ENCODE peak calls at places on chromosomes 6 and 20, in seven cellular contexts. M is colonic mucosa; A is heart right ventricle; H is substantia nigra; R is CD4-positive, alpha-beta T cell; O is Karpas-422; Q is tibial nerve. F is an unnamed sample.

GRCh38 chr20:53698321-53698978 is 104.8 kb upstream of the ZNF217 start:
- DNase-seq in M (no peak), A (no peak), H (no peak), R (no peak), O (no peak), Q (no peak), F (no peak)

GRCh38 chr20:8946036-8946926 is 122.6 kb upstream of the PLCB4 start:
- DNase-seq in M (no peak), A (no peak), H (no peak), R (no peak), O (no peak), Q (peak), F (no peak)

GRCh38 chr20:46872315-46873211 is 22.1 kb upstream of the EYA2 start:
- DNase-seq in M (no peak), A (no peak), H (no peak), R (no peak), O (no peak), Q (no peak), F (no peak)

GRCh38 chr6:34546551-34547321 is 9.4 kb downstream of the SPDEF start:
- DNase-seq in M (peak), A (peak), H (peak), R (no peak), O (no peak), Q (peak), F (peak)

GRCh38 chr6:166541876-166542579 is 44.5 kb downstream of the RAMACL start:
- DNase-seq in M (no peak), A (no peak), H (no peak), R (no peak), O (peak), Q (no peak), F (no peak)

GRCh38 chr6:968791-969190 is 275.9 kb upstream of the EXOC2 start:
- DNase-seq in M (no peak), A (no peak), H (no peak), R (no peak), O (no peak), Q (no peak), F (no peak)

GRCh38 chr6:163780993-163781392 is 366.5 kb downstream of the QKI start:
- DNase-seq in M (no peak), A (peak), H (peak), R (no peak), O (no peak), Q (peak), F (peak)

GRCh38 chr6:15268130-15268908 is 22.4 kb downstream of the JARID2 start:
- DNase-seq in M (no peak), A (no peak), H (no peak), R (no peak), O (no peak), Q (no peak), F (no peak)

GRCh38 chr6:20811112-20811746 is 277.0 kb downstream of the CDKAL1 start:
- DNase-seq in M (no peak), A (no peak), H (no peak), R (no peak), O (no peak), Q (no peak), F (no peak)

GRCh38 chr6:127186889-127187288 is 68.4 kb downstream of the RSPO3 start:
- DNase-seq in M (peak), A (peak), H (peak), R (peak), O (peak), Q (peak), F (peak)

GRCh38 chr6:1222426-1223311 is 89.2 kb upstream of the FOXQ1 start:
- DNase-seq in M (no peak), A (peak), H (no peak), R (no peak), O (peak), Q (no peak), F (no peak)

GRCh38 chr6:26414281-26414680 is 12.2 kb downstream of the BTN3A1 start:
- DNase-seq in M (no peak), A (no peak), H (no peak), R (no peak), O (no peak), Q (no peak), F (no peak)

GRCh38 chr6:109236140-109237081 is 141.1 kb downstream of the CEP57L1 start:
- DNase-seq in M (no peak), A (no peak), H (peak), R (peak), O (peak), Q (no peak), F (no peak)

GRCh38 chr20:7866279-7866678 is 74.0 kb downstream of the HAO1 start:
- DNase-seq in M (no peak), A (no peak), H (no peak), R (no peak), O (no peak), Q (no peak), F (no peak)

GRCh38 chr6:168299541-168300511 is 19.8 kb downstream of the DACT2 start:
- DNase-seq in M (no peak), A (no peak), H (peak), R (no peak), O (no peak), Q (no peak), F (no peak)

GRCh38 chr6:109793793-109794192 is 102.7 kb downstream of the FIG4 start:
- DNase-seq in M (peak), A (no peak), H (no peak), R (no peak), O (no peak), Q (peak), F (no peak)

GRCh38 chr6:33860706-33861474 is 57.1 kb upstream of the MLN start:
- DNase-seq in M (peak), A (no peak), H (no peak), R (peak), O (no peak), Q (no peak), F (no peak)

GRCh38 chr20:32481311-32482103 is 103.6 kb downstream of the NOL4L start:
- DNase-seq in M (peak), A (no peak), H (no peak), R (no peak), O (no peak), Q (no peak), F (no peak)

GRCh38 chr20:32482251-32483220 is 102.6 kb downstream of the NOL4L start:
- DNase-seq in M (peak), A (peak), H (peak), R (no peak), O (no peak), Q (no peak), F (peak)

GRCh38 chr20:32479012-32479411 is 106.1 kb downstream of the NOL4L start:
- DNase-seq in M (no peak), A (no peak), H (no peak), R (no peak), O (no peak), Q (no peak), F (peak)

GRCh38 chr20:32479697-32480140 is 105.4 kb downstream of the NOL4L start:
- DNase-seq in M (peak), A (no peak), H (no peak), R (no peak), O (no peak), Q (no peak), F (no peak)

GRCh38 chr20:32480361-32481199 is 104.6 kb downstream of the NOL4L start:
- DNase-seq in M (peak), A (no peak), H (no peak), R (no peak), O (no peak), Q (no peak), F (no peak)
- H3K27ac ChIP-seq in M (peak), A (peak), H (peak), R (no peak), O (no peak), Q (peak), F (no peak)

GRCh38 chr20:4051413-4052138 is 36.2 kb upstream of the RNF24 start:
- DNase-seq in M (no peak), A (no peak), H (no peak), R (no peak), O (no peak), Q (no peak), F (no peak)
- H3K27ac ChIP-seq in M (no peak), A (peak), H (no peak), R (no peak), O (no peak), Q (no peak), F (no peak)

DNA sequence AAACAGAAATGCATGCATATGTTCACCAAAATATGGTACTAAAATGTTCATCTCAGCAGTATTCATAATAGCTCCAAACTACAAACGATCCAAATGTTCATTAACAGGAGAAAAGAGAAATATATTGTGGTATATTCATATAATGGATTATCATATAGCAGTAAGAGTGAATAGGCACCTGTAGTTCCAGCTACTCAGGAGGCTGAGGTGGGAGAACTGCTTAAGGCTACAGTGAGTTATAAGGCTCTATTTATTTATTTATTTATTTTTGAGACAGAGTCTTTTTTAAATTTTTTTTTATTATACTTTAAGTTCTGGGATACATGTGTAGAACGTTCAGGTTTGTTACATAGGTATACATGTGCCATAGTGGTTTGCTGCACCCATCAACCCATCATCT is 17.4 kb downstream of the TNFAIP3 start:
- DNase-seq in M (no peak), A (no peak), H (no peak), R (no peak), O (no peak), Q (no peak), F (no peak)
- H3K27ac ChIP-seq in M (no peak), A (peak), H (no peak), R (no peak), O (no peak), Q (no peak), F (no peak)

GRCh38 chr6:36132221-36132895 is 2.0 kb downstream of the MAPK13 start:
- DNase-seq in M (no peak), A (no peak), H (no peak), R (no peak), O (no peak), Q (no peak), F (no peak)
- H3K27ac ChIP-seq in M (peak), A (peak), H (no peak), R (peak), O (no peak), Q (no peak), F (no peak)

GRCh38 chr6:135995160-135995898 is 143.8 kb downstream of the PDE7B start:
- DNase-seq in M (no peak), A (no peak), H (no peak), R (no peak), O (no peak), Q (no peak), F (no peak)
- H3K27ac ChIP-seq in M (peak), A (peak), H (no peak), R (no peak), O (no peak), Q (no peak), F (no peak)

GRCh38 chr6:3713266-3713665 is 38.2 kb downstream of the PXDC1 start:
- DNase-seq in M (no peak), A (no peak), H (no peak), R (no peak), O (no peak), Q (no peak), F (no peak)

GRCh38 chr6:3714768-3715167 is 36.7 kb downstream of the PXDC1 start:
- DNase-seq in M (no peak), A (no peak), H (no peak), R (no peak), O (no peak), Q (no peak), F (no peak)

GRCh38 chr6:3714111-3714510 is 37.4 kb downstream of the PXDC1 start:
- DNase-seq in M (no peak), A (no peak), H (no peak), R (no peak), O (no peak), Q (no peak), F (no peak)

GRCh38 chr6:3711776-3712175 is 39.7 kb downstream of the PXDC1 start:
- DNase-seq in M (no peak), A (no peak), H (no peak), R (no peak), O (no peak), Q (no peak), F (no peak)

GRCh38 chr6:3712827-3713226 is 38.7 kb downstream of the PXDC1 start:
- DNase-seq in M (no peak), A (no peak), H (no peak), R (no peak), O (no peak), Q (no peak), F (no peak)
- H3K27ac ChIP-seq in M (no peak), A (no peak), H (no peak), R (no peak), O (no peak), Q (no peak), F (no peak)

DNA sequence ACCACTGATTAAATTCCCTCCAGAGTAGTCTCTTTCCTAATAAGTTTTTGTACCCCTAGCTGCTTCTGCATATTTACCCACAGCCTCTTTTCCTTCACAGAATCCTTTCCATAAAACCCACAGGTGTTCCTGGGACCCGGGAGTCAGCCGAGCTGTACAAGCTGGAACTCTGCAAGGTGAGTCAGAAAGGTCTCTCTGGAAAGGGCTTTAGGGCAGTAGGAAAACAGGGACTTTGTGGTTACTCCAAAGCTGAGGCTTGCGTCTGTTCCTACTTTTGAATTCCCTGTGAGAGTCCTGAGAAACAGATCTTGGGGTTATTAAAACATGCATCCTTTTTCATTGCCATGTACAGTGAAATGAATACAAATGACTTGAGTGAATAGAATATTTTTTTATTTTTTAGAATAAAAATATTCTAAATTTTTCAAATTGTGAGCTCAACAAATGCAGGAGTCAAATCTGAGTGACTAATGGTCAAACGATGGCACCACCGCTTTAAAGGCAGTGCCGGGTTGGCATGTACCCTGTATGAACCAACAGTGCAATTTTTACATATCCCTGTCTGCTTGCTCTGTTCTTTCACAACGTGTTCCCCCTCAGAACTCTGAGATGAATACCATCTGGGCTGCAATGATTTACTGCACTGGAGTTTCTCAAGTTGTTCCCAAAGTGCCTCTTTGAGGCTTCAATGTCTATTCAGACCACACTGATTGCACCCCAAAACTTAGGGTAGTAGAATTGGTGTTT is 78.4 kb downstream of the GFRAL start:
- DNase-seq in M (no peak), A (no peak), H (no peak), R (no peak), O (no peak), Q (no peak), F (no peak)
- H3K27ac ChIP-seq in M (no peak), A (no peak), H (no peak), R (no peak), O (no peak), Q (no peak), F (no peak)

GRCh38 chr20:32763202-32763999 is 1.2 kb downstream of the DNMT3B start:
- DNase-seq in M (no peak), A (peak), H (no peak), R (no peak), O (no peak), Q (no peak), F (no peak)
- H3K27ac ChIP-seq in M (no peak), A (no peak), H (peak), R (no peak), O (no peak), Q (no peak), F (no peak)